ENCODE peak calls at places on chromosome 6, in ten cellular contexts. One of them, this sample, is unnamed.

GRCh38 chr6:22886881-22887581 is 317.7 kb downstream of the HDGFL1 start:
- DNase-seq in IMR-90: peak
- DNase-seq in GM20000: no peak
- DNase-seq in ascending aorta: no peak
- DNase-seq in spleen: no peak
- DNase-seq in testis: no peak
- DNase-seq in AG04450: no peak
- DNase-seq in foreskin fibroblast: peak
- DNase-seq in endothelial cell: no peak
- DNase-seq in Calu3: peak
- DNase-seq in this sample: no peak

GRCh38 chr6:157443066-157443800 is 62.2 kb downstream of the ZDHHC14 start:
- DNase-seq in AG04450: peak
- DNase-seq in testis: no peak
- DNase-seq in Calu3: no peak
- DNase-seq in endothelial cell: no peak
- DNase-seq in foreskin fibroblast: peak
- DNase-seq in GM20000: peak
- DNase-seq in IMR-90: peak
- DNase-seq in ascending aorta: peak
- DNase-seq in spleen: no peak
- DNase-seq in this sample: no peak

GRCh38 chr6:35248300-35248699 is 11.2 kb upstream of the ZNF76 start:
- DNase-seq in foreskin fibroblast: no peak
- DNase-seq in GM20000: no peak
- DNase-seq in Calu3: no peak
- DNase-seq in IMR-90: peak
- DNase-seq in endothelial cell: no peak
- DNase-seq in spleen: no peak
- DNase-seq in testis: no peak
- DNase-seq in ascending aorta: no peak
- DNase-seq in AG04450: no peak
- DNase-seq in this sample: no peak

GRCh38 chr6:82954937-82955577 is 110.6 kb downstream of the UBE3D start:
- DNase-seq in spleen: no peak
- DNase-seq in AG04450: peak
- DNase-seq in testis: no peak
- DNase-seq in endothelial cell: no peak
- DNase-seq in IMR-90: peak
- DNase-seq in Calu3: no peak
- DNase-seq in foreskin fibroblast: peak
- DNase-seq in ascending aorta: no peak
- DNase-seq in GM20000: no peak
- DNase-seq in this sample: no peak

GRCh38 chr6:21438237-21438985 is 155.1 kb upstream of the SOX4 start:
- DNase-seq in AG04450: no peak
- DNase-seq in endothelial cell: no peak
- DNase-seq in testis: no peak
- DNase-seq in spleen: no peak
- DNase-seq in IMR-90: no peak
- DNase-seq in GM20000: peak
- DNase-seq in Calu3: no peak
- DNase-seq in foreskin fibroblast: no peak
- DNase-seq in ascending aorta: no peak
- DNase-seq in this sample: no peak

GRCh38 chr6:21163110-21163837 is 430.3 kb upstream of the SOX4 start:
- DNase-seq in endothelial cell: no peak
- DNase-seq in foreskin fibroblast: peak
- DNase-seq in GM20000: no peak
- DNase-seq in IMR-90: peak
- DNase-seq in ascending aorta: no peak
- DNase-seq in Calu3: no peak
- DNase-seq in AG04450: peak
- DNase-seq in spleen: no peak
- DNase-seq in testis: no peak
- DNase-seq in this sample: no peak

GRCh38 chr6:21438986-21439352 is 154.6 kb upstream of the SOX4 start:
- DNase-seq in spleen: no peak
- DNase-seq in foreskin fibroblast: no peak
- DNase-seq in Calu3: no peak
- DNase-seq in endothelial cell: no peak
- DNase-seq in ascending aorta: no peak
- DNase-seq in IMR-90: no peak
- DNase-seq in testis: no peak
- DNase-seq in AG04450: no peak
- DNase-seq in GM20000: peak
- DNase-seq in this sample: no peak

GRCh38 chr6:21666788-21667681 is 73.5 kb downstream of the SOX4 start:
- DNase-seq in AG04450: no peak
- DNase-seq in GM20000: peak
- DNase-seq in foreskin fibroblast: no peak
- DNase-seq in ascending aorta: no peak
- DNase-seq in endothelial cell: peak
- DNase-seq in testis: no peak
- DNase-seq in IMR-90: no peak
- DNase-seq in spleen: no peak
- DNase-seq in Calu3: no peak
- DNase-seq in this sample: no peak

DNA sequence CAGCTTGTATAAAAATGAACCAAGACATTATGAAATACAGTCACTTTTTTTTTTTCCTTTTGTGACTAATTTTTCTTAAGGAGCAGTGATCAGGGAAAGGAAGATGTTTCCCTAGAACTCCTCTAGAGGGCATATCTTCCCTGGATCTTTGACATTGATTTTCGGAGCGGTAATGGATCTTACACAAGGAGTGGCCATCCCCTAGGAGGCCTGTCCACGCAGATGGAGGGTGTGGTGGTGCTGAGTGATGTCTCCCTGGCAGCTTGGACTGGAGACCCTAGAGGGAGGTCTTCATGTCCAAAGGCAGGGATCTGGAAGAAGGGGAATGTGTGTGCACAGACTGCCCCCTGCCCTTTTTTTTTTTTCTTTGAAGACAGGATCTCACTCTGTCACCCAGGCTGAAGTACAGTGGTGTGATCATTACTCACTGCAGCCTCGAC is 7.0 kb upstream of the KIFC1 start:
- DNase-seq in AG04450: peak
- DNase-seq in IMR-90: peak
- DNase-seq in foreskin fibroblast: peak
- DNase-seq in testis: no peak
- DNase-seq in spleen: no peak
- DNase-seq in Calu3: no peak
- DNase-seq in ascending aorta: no peak
- DNase-seq in GM20000: no peak
- DNase-seq in endothelial cell: no peak
- DNase-seq in this sample: no peak
- TF ChIP-seq CTCF in AG04450: peak
- TF ChIP-seq CTCF in IMR-90: peak
- TF ChIP-seq CTCF in foreskin fibroblast: peak
- TF ChIP-seq CTCF in testis: peak
- TF ChIP-seq CTCF in spleen: no peak
- TF ChIP-seq CTCF in Calu3: peak
- TF ChIP-seq CTCF in ascending aorta: peak
- TF ChIP-seq CTCF in GM20000: no peak
- TF ChIP-seq CTCF in endothelial cell: peak
- TF ChIP-seq CTCF in this sample: peak

GRCh38 chr6:164035912-164036485 is 621.5 kb downstream of the QKI start:
- DNase-seq in ascending aorta: no peak
- DNase-seq in Calu3: no peak
- DNase-seq in GM20000: no peak
- DNase-seq in testis: no peak
- DNase-seq in AG04450: no peak
- DNase-seq in endothelial cell: no peak
- DNase-seq in IMR-90: no peak
- DNase-seq in foreskin fibroblast: no peak
- DNase-seq in spleen: no peak
- DNase-seq in this sample: no peak

GRCh38 chr6:164040994-164041393 is 626.5 kb downstream of the QKI start:
- DNase-seq in Calu3: no peak
- DNase-seq in AG04450: no peak
- DNase-seq in ascending aorta: no peak
- DNase-seq in GM20000: no peak
- DNase-seq in IMR-90: no peak
- DNase-seq in testis: no peak
- DNase-seq in spleen: no peak
- DNase-seq in endothelial cell: no peak
- DNase-seq in foreskin fibroblast: no peak
- DNase-seq in this sample: no peak

GRCh38 chr6:164037165-164037564 is 622.6 kb downstream of the QKI start:
- DNase-seq in spleen: no peak
- DNase-seq in GM20000: no peak
- DNase-seq in AG04450: no peak
- DNase-seq in ascending aorta: no peak
- DNase-seq in foreskin fibroblast: no peak
- DNase-seq in Calu3: no peak
- DNase-seq in testis: no peak
- DNase-seq in endothelial cell: no peak
- DNase-seq in IMR-90: no peak
- DNase-seq in this sample: no peak

GRCh38 chr6:164042212-164042611 is 627.7 kb downstream of the QKI start:
- DNase-seq in testis: no peak
- DNase-seq in IMR-90: no peak
- DNase-seq in endothelial cell: no peak
- DNase-seq in GM20000: no peak
- DNase-seq in ascending aorta: no peak
- DNase-seq in AG04450: no peak
- DNase-seq in Calu3: no peak
- DNase-seq in spleen: no peak
- DNase-seq in foreskin fibroblast: no peak
- DNase-seq in this sample: no peak

DNA sequence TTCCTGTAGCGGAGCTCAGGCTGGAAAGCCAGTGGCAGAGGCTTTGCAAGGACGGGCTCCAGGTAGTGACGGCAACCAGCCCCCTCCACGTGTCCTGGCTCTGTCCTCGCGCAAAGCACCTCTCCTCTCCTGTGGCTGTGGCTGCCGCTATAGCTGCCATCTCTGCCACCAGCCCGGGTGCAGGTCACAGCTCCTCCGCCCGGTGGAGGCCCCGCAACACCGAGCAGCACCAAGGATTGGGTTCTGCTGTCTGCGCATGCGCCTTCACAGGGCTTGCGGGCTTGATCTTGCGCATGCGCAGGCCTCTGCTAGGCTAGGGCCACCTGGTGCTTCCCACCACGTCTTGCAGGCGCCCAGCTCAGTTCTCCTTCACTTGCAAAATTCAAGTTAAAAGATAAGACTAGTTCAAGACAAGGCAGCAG is 625.4 kb downstream of the QKI start:
- DNase-seq in GM20000: no peak
- DNase-seq in AG04450: no peak
- DNase-seq in ascending aorta: no peak
- DNase-seq in endothelial cell: no peak
- DNase-seq in IMR-90: no peak
- DNase-seq in testis: peak
- DNase-seq in foreskin fibroblast: no peak
- DNase-seq in spleen: peak
- DNase-seq in Calu3: no peak
- DNase-seq in this sample: no peak
- TF ChIP-seq CTCF in GM20000: no peak
- TF ChIP-seq CTCF in AG04450: no peak
- TF ChIP-seq CTCF in ascending aorta: peak
- TF ChIP-seq CTCF in endothelial cell: no peak
- TF ChIP-seq CTCF in IMR-90: no peak
- TF ChIP-seq CTCF in testis: no peak
- TF ChIP-seq CTCF in foreskin fibroblast: no peak
- TF ChIP-seq CTCF in spleen: no peak
- TF ChIP-seq CTCF in Calu3: no peak
- TF ChIP-seq CTCF in this sample: no peak

GRCh38 chr6:159214281-159214680 is 45.1 kb downstream of the FNDC1 start:
- DNase-seq in IMR-90: no peak
- DNase-seq in AG04450: no peak
- DNase-seq in testis: no peak
- DNase-seq in foreskin fibroblast: no peak
- DNase-seq in GM20000: no peak
- DNase-seq in endothelial cell: no peak
- DNase-seq in ascending aorta: no peak
- DNase-seq in Calu3: no peak
- DNase-seq in spleen: no peak
- DNase-seq in this sample: no peak

GRCh38 chr6:159217595-159218275 is 48.5 kb downstream of the FNDC1 start:
- DNase-seq in spleen: no peak
- DNase-seq in GM20000: peak
- DNase-seq in foreskin fibroblast: peak
- DNase-seq in testis: peak
- DNase-seq in ascending aorta: no peak
- DNase-seq in AG04450: peak
- DNase-seq in endothelial cell: peak
- DNase-seq in Calu3: peak
- DNase-seq in IMR-90: peak
- DNase-seq in this sample: peak

GRCh38 chr6:159212881-159213280 is 43.7 kb downstream of the FNDC1 start:
- DNase-seq in spleen: no peak
- DNase-seq in ascending aorta: no peak
- DNase-seq in testis: no peak
- DNase-seq in GM20000: no peak
- DNase-seq in Calu3: no peak
- DNase-seq in endothelial cell: no peak
- DNase-seq in AG04450: no peak
- DNase-seq in foreskin fibroblast: no peak
- DNase-seq in IMR-90: no peak
- DNase-seq in this sample: no peak

GRCh38 chr6:159213401-159213800 is 44.2 kb downstream of the FNDC1 start:
- DNase-seq in ascending aorta: no peak
- DNase-seq in GM20000: no peak
- DNase-seq in testis: no peak
- DNase-seq in endothelial cell: no peak
- DNase-seq in Calu3: no peak
- DNase-seq in AG04450: no peak
- DNase-seq in foreskin fibroblast: peak
- DNase-seq in spleen: no peak
- DNase-seq in IMR-90: no peak
- DNase-seq in this sample: no peak

GRCh38 chr6:159212026-159212425 is 42.8 kb downstream of the FNDC1 start:
- DNase-seq in Calu3: no peak
- DNase-seq in spleen: no peak
- DNase-seq in GM20000: no peak
- DNase-seq in ascending aorta: no peak
- DNase-seq in IMR-90: no peak
- DNase-seq in foreskin fibroblast: no peak
- DNase-seq in AG04450: no peak
- DNase-seq in endothelial cell: no peak
- DNase-seq in testis: no peak
- DNase-seq in this sample: no peak
- TF ChIP-seq CTCF in Calu3: no peak
- TF ChIP-seq CTCF in spleen: no peak
- TF ChIP-seq CTCF in GM20000: no peak
- TF ChIP-seq CTCF in ascending aorta: no peak
- TF ChIP-seq CTCF in IMR-90: no peak
- TF ChIP-seq CTCF in foreskin fibroblast: no peak
- TF ChIP-seq CTCF in AG04450: no peak
- TF ChIP-seq CTCF in endothelial cell: no peak
- TF ChIP-seq CTCF in testis: no peak
- TF ChIP-seq CTCF in this sample: no peak

DNA sequence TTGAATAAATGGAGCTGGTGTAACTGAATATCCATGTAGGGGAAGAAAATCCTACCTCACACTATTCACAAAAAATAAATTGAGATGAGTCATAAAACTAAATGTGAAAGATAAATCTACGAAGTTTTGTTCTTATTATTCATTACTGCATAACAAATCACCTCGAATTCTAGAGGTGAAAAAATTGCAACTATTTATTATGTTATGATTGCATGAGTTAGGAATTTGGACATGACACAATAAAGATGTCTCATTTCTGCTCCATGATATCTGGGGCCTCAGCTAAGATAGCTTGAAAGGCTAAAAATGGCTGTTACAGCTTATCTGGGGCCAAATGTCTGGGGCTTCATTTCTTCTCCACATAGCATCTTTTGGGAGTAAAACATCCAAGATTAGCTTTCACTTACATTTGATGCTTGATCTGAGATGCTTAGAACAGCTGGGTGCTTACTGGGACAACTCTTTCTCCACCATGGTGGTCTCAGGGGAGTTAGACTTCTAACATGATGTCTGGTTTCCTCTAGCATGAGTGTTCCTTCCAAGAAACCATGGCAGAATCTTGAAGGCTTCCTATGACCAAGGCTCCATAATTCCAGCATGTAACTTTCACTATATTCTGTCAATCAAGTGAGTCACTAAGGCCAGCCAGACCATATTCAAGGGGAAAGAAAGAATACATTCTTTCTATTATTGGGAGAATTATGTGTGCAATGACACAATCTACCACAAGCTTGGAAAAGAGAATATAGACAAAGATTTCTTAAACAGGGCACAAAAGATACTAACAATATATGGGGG is 30.1 kb downstream of the OR2B6 start:
- DNase-seq in GM20000: no peak
- DNase-seq in spleen: no peak
- DNase-seq in testis: no peak
- DNase-seq in endothelial cell: no peak
- DNase-seq in IMR-90: peak
- DNase-seq in Calu3: no peak
- DNase-seq in AG04450: no peak
- DNase-seq in ascending aorta: no peak
- DNase-seq in foreskin fibroblast: no peak
- DNase-seq in this sample: no peak
- TF ChIP-seq CTCF in GM20000: no peak
- TF ChIP-seq CTCF in spleen: no peak
- TF ChIP-seq CTCF in testis: no peak
- TF ChIP-seq CTCF in endothelial cell: no peak
- TF ChIP-seq CTCF in IMR-90: no peak
- TF ChIP-seq CTCF in Calu3: no peak
- TF ChIP-seq CTCF in AG04450: no peak
- TF ChIP-seq CTCF in ascending aorta: no peak
- TF ChIP-seq CTCF in foreskin fibroblast: no peak
- TF ChIP-seq CTCF in this sample: no peak